ENCODE peak calls at places on chromosomes 3 and 15, in four cellular contexts. N is AG10803, O is cardiac muscle cell, E is colonic mucosa. I is an unnamed sample.

GRCh38 chr3:44902628-44903027 is 28.2 kb downstream of the TGM4 start:
- DNase-seq in N (no peak), O (no peak), E (no peak), I (no peak)

GRCh38 chr15:95449229-95449628 is 881.3 kb upstream of the NR2F2 start:
- DNase-seq in N (no peak), O (no peak), E (no peak), I (no peak)

GRCh38 chr15:95713315-95713714 is 617.2 kb upstream of the NR2F2 start:
- DNase-seq in N (no peak), O (no peak), E (no peak), I (no peak)

GRCh38 chr3:66567066-66567465 is 66.2 kb upstream of the LRIG1 start:
- DNase-seq in N (no peak), O (no peak), E (no peak), I (peak; percentile 19)

GRCh38 chr15:91223902-91224301 is 123.8 kb downstream of the SV2B start:
- DNase-seq in N (no peak), O (no peak), E (no peak), I (no peak)

GRCh38 chr3:82586414-82586813 is 825.0 kb upstream of the GBE1 start:
- DNase-seq in N (no peak), O (no peak), E (no peak), I (no peak)

GRCh38 chr15:70566047-70566835 is 197.1 kb downstream of the UACA start:
- DNase-seq in N (no peak), O (peak; percentile 60), E (no peak), I (peak; percentile 37)

GRCh38 chr15:89451846-89452245 is 44.5 kb downstream of the RHCG start:
- DNase-seq in N (no peak), O (no peak), E (no peak), I (no peak)

GRCh38 chr3:50226888-50227389 is 9.1 kb upstream of the GNAI2 start:
- DNase-seq in N (peak; percentile 29), O (peak; percentile 43), E (peak; percentile 67), I (peak; percentile 38)

GRCh38 chr15:63084806-63085205 is 36.9 kb upstream of the LACTB start:
- DNase-seq in N (no peak), O (no peak), E (no peak), I (no peak)

GRCh38 chr15:63086967-63087366 is 34.7 kb upstream of the LACTB start:
- DNase-seq in N (peak; percentile 63), O (no peak), E (no peak), I (no peak)

GRCh38 chr15:63085289-63085688 is 36.4 kb upstream of the LACTB start:
- DNase-seq in N (no peak), O (no peak), E (no peak), I (no peak)

GRCh38 chr15:63088532-63089245 is 33.0 kb upstream of the LACTB start:
- DNase-seq in N (no peak), O (no peak), E (no peak), I (no peak)

DNA sequence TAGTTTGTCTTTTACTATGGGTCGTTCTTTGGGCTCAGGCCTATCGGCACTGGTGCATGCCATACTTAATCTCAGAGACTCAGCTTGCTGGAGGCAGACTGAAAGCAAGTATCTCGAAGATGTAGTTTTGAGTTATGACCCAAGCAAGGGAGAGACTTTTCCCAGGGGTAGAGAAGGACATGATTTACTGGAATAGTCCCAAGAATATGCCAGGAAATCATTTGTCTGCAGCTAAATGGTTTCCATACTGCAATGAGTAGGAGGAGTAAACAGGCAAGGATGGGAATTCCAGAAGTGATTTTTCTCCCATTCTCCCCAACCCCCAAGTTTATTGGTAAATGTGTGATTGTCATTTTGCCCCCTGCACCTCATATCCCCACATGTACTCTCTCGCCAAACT is 35.4 kb upstream of the LACTB start:
- DNase-seq in N (peak; percentile 71), O (no peak), E (no peak), I (peak; percentile 57)
- TF ChIP-seq CTCF in N (no peak), O (no peak), E (no peak), I (no peak)

GRCh38 chr15:49987198-49987785 is 131.7 kb downstream of the ATP8B4 start:
- DNase-seq in N (peak; percentile 30), O (no peak), E (no peak), I (peak; percentile 68)

GRCh38 chr15:49988766-49989165 is 130.3 kb downstream of the ATP8B4 start:
- DNase-seq in N (no peak), O (no peak), E (no peak), I (no peak)

GRCh38 chr15:49986326-49986725 is 132.7 kb downstream of the ATP8B4 start:
- DNase-seq in N (peak; percentile 15), O (no peak), E (no peak), I (no peak)

GRCh38 chr15:49989498-49989897 is 129.5 kb downstream of the ATP8B4 start:
- DNase-seq in N (no peak), O (no peak), E (no peak), I (no peak)

GRCh38 chr15:49987896-49988295 is 131.1 kb downstream of the ATP8B4 start:
- DNase-seq in N (no peak), O (no peak), E (no peak), I (no peak)
- H3K4me3 ChIP-seq in N (no peak overlapping the region), O (no peak overlapping the region), E (no peak overlapping the region), I (no peak overlapping the region)

GRCh38 chr3:48685293-48685602 is 467 bp downstream of the NCKIPSD start:
- DNase-seq in N (no peak), O (no peak), E (no peak), I (no peak)
- TF ChIP-seq CTCF in N (no peak), O (peak; percentile 6), E (no peak), I (no peak)

DNA sequence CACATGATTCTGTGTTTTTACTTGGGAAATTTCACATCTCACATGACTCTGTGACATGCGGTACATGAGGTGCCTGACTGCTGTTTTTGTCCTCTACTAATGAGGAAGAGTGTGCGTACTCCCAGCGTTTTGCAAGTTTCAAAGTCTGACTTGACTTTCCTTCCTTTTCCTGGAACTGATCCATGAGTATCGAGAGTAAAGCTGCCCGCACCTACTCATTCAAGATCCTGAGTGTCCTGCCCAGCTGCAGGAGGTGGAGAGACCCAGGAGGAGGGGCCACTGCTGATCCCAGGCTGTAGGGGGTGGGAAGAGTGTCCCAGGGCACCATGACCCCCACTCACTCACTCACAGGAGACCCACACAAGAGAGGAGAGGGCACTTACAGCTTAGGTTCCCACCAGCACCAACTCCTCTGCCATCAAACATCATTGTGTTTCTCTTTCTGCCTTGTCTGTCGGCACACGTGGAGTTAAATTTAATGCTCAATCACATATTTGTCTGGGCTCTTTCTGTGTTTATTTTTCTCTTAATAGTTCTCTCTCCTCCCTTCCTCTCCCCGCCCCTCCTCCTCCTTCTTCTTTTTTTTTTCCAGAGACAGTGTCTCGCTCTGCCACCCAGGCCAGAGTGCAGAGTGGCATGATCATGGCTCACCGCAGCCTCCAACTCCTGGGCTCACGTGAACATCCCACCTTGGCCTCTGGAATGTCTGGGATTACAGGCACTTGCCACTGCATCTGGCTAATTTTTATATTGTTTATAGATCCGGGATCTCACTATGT is 1.4 kb downstream of the CCR5AS start:
- DNase-seq in N (no peak), O (no peak), E (peak; percentile 82), I (no peak)
- H3K4me3 ChIP-seq in N (no peak overlapping the region), O (no peak overlapping the region), E (peak overlapping the region; percentile 10), I (no peak overlapping the region)

I was measured in fibroblast of pulmonary artery.